ENCODE peak calls at places on chromosomes 3 and 15, in six cellular contexts. V is SK-N-SH, B is upper lobe of left lung, K is transverse colon, W is HCT116, T is sigmoid colon. I is an unnamed sample.

GRCh38 chr3:188905991-188906635 is 265.7 kb upstream of the TPRG1 start:
- DNase-seq in T (no peak), W (no peak), K (no peak), V (no peak), B (no peak), I (no peak)

GRCh38 chr3:124565013-124565412 is 165.2 kb upstream of the UMPS start:
- DNase-seq in B (peak), T (peak), W (peak), V (peak), K (peak), I (peak)

GRCh38 chr3:56782215-56782614 is 19.5 kb downstream of the ARHGEF3 start:
- DNase-seq in W (no peak), B (no peak), T (no peak), V (no peak), K (no peak), I (peak)

GRCh38 chr15:62453979-62454378 is 288.9 kb upstream of the C2CD4B start:
- DNase-seq in T (peak), W (no peak), B (no peak), V (no peak), K (no peak), I (no peak)

GRCh38 chr3:50324351-50325144 is 2.0 kb upstream of the HYAL2 start:
- DNase-seq in B (peak), K (peak), W (peak), T (no peak), V (peak), I (peak)

GRCh38 chr15:95636107-95636506 is 694.4 kb upstream of the NR2F2 start:
- DNase-seq in W (no peak), V (no peak), T (no peak), B (no peak), K (no peak), I (no peak)

GRCh38 chr15:63832620-63833245 is 1.0 kb downstream of the HERC1 start:
- DNase-seq in T (no peak), W (no peak), V (peak), B (no peak), K (no peak), I (no peak)

GRCh38 chr3:88744896-88745295 is 362.5 kb upstream of the EPHA3 start:
- DNase-seq in W (no peak), V (no peak), B (no peak), T (no peak), K (no peak), I (no peak)

GRCh38 chr3:46017720-46018119 is 9.6 kb downstream of the XCR1 start:
- DNase-seq in K (no peak), B (peak), V (no peak), W (no peak), T (no peak), I (no peak)
- TF ChIP-seq POLR2AphosphoS5 in K (no peak), B (no peak), V (no peak), W (no peak), T (no peak), I (no peak)

DNA sequence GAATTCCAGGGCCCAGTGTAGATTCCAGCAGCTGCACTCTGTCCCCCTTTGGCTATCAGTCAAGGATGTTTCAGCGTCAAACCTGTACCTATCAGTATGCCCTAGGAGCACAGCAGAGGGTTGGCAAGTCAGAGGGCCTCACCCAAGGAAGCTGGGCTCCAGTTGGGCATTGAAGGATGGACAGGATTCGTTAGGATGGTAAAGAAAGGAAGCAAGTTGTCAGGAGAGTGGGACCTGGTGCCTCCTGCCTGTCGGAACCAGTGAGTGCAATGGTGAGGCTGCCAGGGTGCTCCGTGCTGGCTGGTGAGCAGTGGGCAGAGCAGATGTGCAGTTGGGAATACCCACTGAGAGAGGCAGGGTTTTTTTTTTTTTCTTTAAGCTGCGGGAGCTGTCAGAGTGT is 157.2 kb downstream of the CHDH start:
- DNase-seq in T (no peak), K (no peak), B (no peak), W (no peak), V (no peak), I (no peak)
- TF ChIP-seq CTCF in T (no peak), K (no peak), B (no peak), W (no peak), V (no peak), I (no peak)

DNA sequence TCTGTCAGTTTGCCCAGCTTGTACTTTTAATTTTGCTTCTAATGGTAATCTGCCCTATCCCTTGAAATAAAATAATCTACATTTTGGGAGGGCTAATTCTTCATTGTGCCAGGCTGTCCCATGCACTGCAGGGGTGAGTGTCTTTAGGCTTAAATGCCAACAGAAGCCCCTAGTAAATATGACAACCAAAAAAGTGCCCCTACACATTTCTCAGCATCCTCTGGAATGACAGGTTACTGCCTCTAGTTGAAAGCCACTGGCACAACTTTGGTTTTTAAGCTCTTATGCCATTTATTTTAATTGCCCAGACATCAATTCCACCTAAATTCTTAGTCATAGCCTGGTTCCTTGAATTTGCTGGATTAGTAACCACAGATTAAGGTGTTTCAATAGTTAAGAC is 3.4 kb downstream of the EPM2AIP1 start:
- DNase-seq in K (no peak), T (no peak), B (no peak), W (no peak), V (no peak), I (no peak)
- TF ChIP-seq POLR2AphosphoS5 in K (no peak), T (no peak), B (no peak), W (no peak), V (no peak), I (no peak)

GRCh38 chr3:28334552-28334951 is 14.0 kb upstream of the ZCWPW2 start:
- DNase-seq in B (no peak), T (no peak), K (no peak), W (no peak), V (no peak), I (no peak)
- TF ChIP-seq CTCF in B (no peak), T (no peak), K (no peak), W (peak), V (peak), I (no peak)

GRCh38 chr15:67070150-67070549 is 4.7 kb downstream of the SMAD3 start:
- DNase-seq in B (no peak), T (no peak), W (no peak), K (no peak), V (no peak), I (no peak)
- TF ChIP-seq POLR2AphosphoS5 in B (no peak), T (no peak), W (no peak), K (no peak), V (no peak), I (no peak)

GRCh38 chr15:55827204-55827603 is 84.3 kb upstream of the PRTG start:
- DNase-seq in V (no peak), T (no peak), B (no peak), K (no peak), W (no peak), I (no peak)
- TF ChIP-seq CTCF in V (peak), T (no peak), B (no peak), K (no peak), W (no peak), I (no peak)

GRCh38 chr15:97959738-97960363 is 652 bp upstream of the ARRDC4 start:
- DNase-seq in T (no peak), K (peak), W (peak), V (no peak), B (no peak), I (no peak)

GRCh38 chr15:97963779-97964178 is 3.3 kb downstream of the ARRDC4 start:
- DNase-seq in T (no peak), K (peak), B (no peak), V (no peak), W (no peak), I (no peak)

GRCh38 chr15:97961067-97961954 is 808 bp downstream of the ARRDC4 start:
- DNase-seq in W (peak), B (peak), T (peak), K (peak), V (peak), I (peak)

GRCh38 chr15:97962263-97962662 is 1.8 kb downstream of the ARRDC4 start:
- DNase-seq in W (no peak), T (no peak), B (no peak), V (no peak), K (no peak), I (no peak)

DNA sequence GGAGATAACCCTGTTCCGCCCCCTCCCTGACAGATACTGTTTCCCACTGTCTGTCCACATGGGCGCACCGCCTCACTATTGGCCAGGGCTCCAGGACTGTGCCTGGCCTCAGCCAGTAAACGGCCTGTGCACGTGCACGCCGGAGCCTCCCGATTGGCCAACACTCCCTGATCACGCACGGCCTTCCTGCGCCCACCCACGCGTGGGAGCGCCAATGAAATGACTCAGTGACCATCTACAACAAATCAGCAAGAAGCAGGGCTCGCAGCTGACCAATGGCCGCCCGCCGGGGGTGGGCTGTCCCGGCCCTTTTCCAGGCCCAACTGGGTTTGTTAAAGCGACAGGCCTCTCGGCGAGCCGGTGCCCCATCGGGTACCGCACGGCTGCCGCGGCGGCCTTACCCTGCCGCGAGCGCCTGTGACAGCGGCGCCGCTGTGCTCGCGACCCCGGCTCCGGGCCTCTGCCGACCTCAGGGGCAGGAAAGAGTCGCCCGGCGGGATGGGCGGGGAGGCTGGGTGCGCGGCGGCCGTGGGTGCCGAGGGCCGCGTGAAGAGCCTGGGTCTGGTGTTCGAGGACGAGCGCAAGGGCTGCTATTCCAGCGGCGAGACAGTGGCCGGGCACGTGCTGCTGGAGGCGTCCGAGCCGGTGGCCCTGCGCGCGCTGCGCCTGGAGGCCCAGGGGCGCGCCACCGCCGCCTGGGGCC is at the start of gene ARRDC4:
- DNase-seq in K (peak), T (peak), B (peak), W (peak), V (peak), I (peak)
- TF ChIP-seq POLR2AphosphoS5 in K (peak), T (peak), B (peak), W (peak), V (no peak), I (peak)

GRCh38 chr15:100705065-100705464 is 102.7 kb downstream of the ASB7 start:
- DNase-seq in W (no peak), T (no peak), K (no peak), B (no peak), V (no peak), I (no peak)

GRCh38 chr15:100703671-100704070 is 101.3 kb downstream of the ASB7 start:
- DNase-seq in T (no peak), K (no peak), B (no peak), V (no peak), W (no peak), I (no peak)

GRCh38 chr15:100704281-100705055 is 102.1 kb downstream of the ASB7 start:
- DNase-seq in W (no peak), K (no peak), B (no peak), T (no peak), V (no peak), I (no peak)

GRCh38 chr15:100705841-100706240 is 103.5 kb downstream of the ASB7 start:
- DNase-seq in W (no peak), B (no peak), T (no peak), K (no peak), V (no peak), I (no peak)

DNA sequence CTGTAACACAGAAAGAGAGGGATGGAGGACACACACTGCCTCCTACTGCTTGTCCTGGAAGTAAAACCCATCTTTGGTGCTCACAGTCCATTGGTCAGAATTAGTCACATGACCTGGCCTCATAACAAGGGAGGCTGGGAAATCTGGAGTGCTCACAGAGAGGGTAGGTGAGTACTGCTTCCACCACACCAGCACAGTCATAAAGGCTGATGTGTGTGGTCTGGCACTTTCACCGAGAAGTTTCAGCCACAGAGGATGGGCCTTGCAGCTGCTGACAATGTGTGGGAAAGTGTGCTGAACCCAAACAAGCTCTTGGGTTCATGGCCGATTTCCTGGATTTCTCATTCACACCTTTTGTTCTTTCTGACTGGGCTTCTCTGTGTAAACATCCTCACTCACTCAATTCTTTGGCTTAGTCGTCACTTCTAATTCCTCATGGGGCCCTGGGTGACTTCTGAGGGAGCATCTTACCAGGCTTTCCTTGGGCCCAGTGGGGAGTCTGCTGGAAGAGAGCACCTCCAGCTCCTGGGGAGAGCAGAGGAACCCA is 100.7 kb downstream of the ASB7 start:
- DNase-seq in T (no peak), K (no peak), V (no peak), W (no peak), B (no peak), I (no peak)
- TF ChIP-seq CTCF in T (no peak), K (no peak), V (no peak), W (no peak), B (no peak), I (no peak)

DNA sequence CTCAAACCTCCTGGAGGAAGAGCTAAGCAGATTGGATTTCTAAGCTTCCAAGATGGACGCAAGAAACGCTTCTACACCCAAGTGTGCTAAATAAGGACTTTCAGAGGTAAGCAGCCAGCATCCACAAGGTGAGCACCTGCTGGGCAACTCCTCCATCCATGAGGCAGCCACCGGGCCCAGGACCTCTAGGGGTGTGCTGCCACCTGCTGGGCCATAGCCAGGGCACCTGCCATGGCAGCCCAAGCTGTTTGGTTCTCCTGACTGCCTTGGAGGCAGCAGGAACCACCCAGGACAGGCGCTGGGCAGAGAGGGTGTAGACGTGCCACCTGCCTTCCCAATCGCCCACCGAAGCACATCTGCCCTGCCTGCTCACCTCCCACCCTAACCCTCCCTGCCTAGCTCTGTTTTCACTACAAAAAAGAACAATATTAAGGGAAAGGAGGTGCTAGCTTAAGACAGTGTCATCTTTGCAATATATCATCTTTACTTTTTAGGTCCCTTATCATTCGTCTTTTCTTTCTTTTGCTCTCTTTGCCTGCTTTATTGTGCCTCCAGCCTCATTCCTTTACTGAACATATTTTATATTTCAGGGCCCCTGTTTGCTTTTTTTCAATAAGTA is 12.9 kb downstream of the C15orf62 start:
- DNase-seq in T (no peak), B (peak), W (peak), V (peak), K (peak), I (peak)
- TF ChIP-seq POLR2AphosphoS5 in T (no peak), B (no peak), W (no peak), V (no peak), K (no peak), I (peak)

GRCh38 chr3:53921296-53921695 is 29.6 kb upstream of the SELENOK start:
- DNase-seq in V (peak), K (no peak), B (no peak), T (no peak), W (no peak), I (no peak)
- TF ChIP-seq CTCF in V (peak), K (peak), B (peak), T (no peak), W (peak), I (no peak)

I was measured in prostate gland.